ENCODE peak calls at places on chromosomes 6 and 20, in seven cellular contexts. V is uterus, E is NB4, U is right lobe of liver, D is adrenal gland, I is transverse colon, J is tibial nerve. A is an unnamed sample.

GRCh38 chr6:31945154-31945506 is 765 bp upstream of the CFB start:
- DNase-seq in V (no peak), E (no peak), U (no peak), D (no peak), I (no peak), J (no peak), A (no peak)

GRCh38 chr6:112956696-112957525 is 609.8 kb downstream of the RFPL4B start:
- DNase-seq in V (peak), E (peak), U (no peak), D (no peak), I (no peak), J (no peak), A (no peak)

GRCh38 chr6:28393912-28394662 is 5.5 kb downstream of the ZSCAN12 start:
- DNase-seq in V (no peak), E (peak), U (no peak), D (no peak), I (no peak), J (no peak), A (no peak)

GRCh38 chr6:69732640-69733039 is 64.2 kb downstream of the LMBRD1 start:
- DNase-seq in V (no peak), E (peak), U (no peak), D (no peak), I (no peak), J (no peak), A (peak)

GRCh38 chr6:165922309-165922794 is 245.3 kb downstream of the TBXT start:
- DNase-seq in V (no peak), E (no peak), U (no peak), D (no peak), I (no peak), J (no peak), A (no peak)

GRCh38 chr6:119604124-119604523 is 254.6 kb upstream of the MAN1A1 start:
- DNase-seq in V (no peak), E (no peak), U (no peak), D (no peak), I (no peak), J (no peak), A (no peak)

GRCh38 chr6:148203970-148204369 is 138.7 kb upstream of the SASH1 start:
- DNase-seq in V (no peak), E (peak), U (no peak), D (no peak), I (no peak), J (no peak), A (no peak)

GRCh38 chr6:160348552-160349441 is 619 bp downstream of the SLC22A3 start:
- DNase-seq in V (peak), E (no peak), U (peak), D (peak), I (peak), J (no peak), A (no peak)

GRCh38 chr6:134238960-134239795 is 78.7 kb downstream of the SGK1 start:
- DNase-seq in V (no peak), E (no peak), U (no peak), D (no peak), I (no peak), J (no peak), A (peak)

GRCh38 chr20:53129557-53129956 is 157.4 kb downstream of the TSHZ2 start:
- DNase-seq in V (no peak), E (no peak), U (no peak), D (peak), I (no peak), J (no peak), A (no peak)

GRCh38 chr20:8330316-8330784 is 198.3 kb downstream of the PLCB1 start:
- DNase-seq in V (no peak), E (peak), U (no peak), D (no peak), I (no peak), J (no peak), A (no peak)

GRCh38 chr6:39791850-39792500 is at the start of gene DAAM2:
- DNase-seq in V (peak), E (no peak), U (peak), D (peak), I (peak), J (peak), A (no peak)

GRCh38 chr6:121443953-121444590 is 8.6 kb downstream of the GJA1 start:
- DNase-seq in V (no peak), E (peak), U (no peak), D (peak), I (no peak), J (no peak), A (no peak)

GRCh38 chr6:121439456-121440250 is 4.2 kb downstream of the GJA1 start:
- DNase-seq in V (no peak), E (no peak), U (no peak), D (no peak), I (no peak), J (no peak), A (no peak)

GRCh38 chr6:121442591-121442990 is 7.1 kb downstream of the GJA1 start:
- DNase-seq in V (no peak), E (no peak), U (no peak), D (no peak), I (no peak), J (no peak), A (no peak)

GRCh38 chr6:121437861-121438651 is 2.6 kb downstream of the GJA1 start:
- DNase-seq in V (no peak), E (peak), U (no peak), D (peak), I (no peak), J (peak), A (no peak)

GRCh38 chr6:121441477-121441876 is 6.0 kb downstream of the GJA1 start:
- DNase-seq in V (no peak), E (no peak), U (no peak), D (no peak), I (no peak), J (no peak), A (no peak)
- TF ChIP-seq POLR2A in V (no peak), E (no peak), U (no peak), D (no peak), I (no peak), J (no peak), A (no peak)

DNA sequence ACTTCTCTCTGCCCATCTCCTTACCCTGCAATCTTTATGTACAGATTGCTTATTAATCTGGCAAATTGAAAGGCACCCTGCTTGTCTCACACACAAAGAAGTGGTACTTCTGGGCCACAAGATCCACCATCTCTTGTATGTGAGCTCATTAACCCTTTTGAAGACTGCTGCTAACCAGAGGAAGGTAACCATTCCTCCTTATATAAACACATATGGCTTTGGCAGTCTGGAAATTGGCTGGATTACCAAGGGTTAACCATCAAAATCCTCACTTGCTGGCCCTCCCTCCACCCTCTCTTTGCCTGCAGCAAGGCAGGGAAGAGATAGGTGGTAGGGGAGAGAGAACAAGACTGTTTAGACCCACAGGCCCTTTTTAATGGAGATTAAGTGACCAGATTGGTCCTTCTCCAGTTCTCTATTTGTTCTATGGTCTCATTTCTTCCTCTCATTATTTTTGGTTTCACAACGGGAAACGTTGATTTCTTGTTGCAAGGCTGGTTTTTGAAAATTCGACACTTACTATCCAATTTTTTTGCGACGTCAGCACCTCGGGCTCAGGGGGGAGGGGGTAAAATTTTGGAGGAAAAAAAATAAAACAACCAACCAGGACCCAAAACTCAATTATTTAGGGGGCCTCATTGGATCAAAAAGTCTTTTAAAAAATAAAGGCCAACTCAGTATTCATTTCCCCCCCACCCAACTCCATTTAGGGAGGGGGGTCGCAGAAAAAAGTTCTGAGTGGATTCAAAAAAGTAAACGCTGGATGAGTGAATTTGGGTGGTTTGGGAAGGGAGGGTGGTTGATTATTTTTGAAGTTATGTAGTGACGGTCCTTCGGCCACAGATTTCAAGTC is 859 bp downstream of the PPP1R10 start:
- DNase-seq in V (no peak), E (peak), U (no peak), D (no peak), I (no peak), J (peak), A (peak)
- TF ChIP-seq POLR2A in V (no peak), E (peak), U (no peak), D (peak), I (no peak), J (no peak), A (peak)

DNA sequence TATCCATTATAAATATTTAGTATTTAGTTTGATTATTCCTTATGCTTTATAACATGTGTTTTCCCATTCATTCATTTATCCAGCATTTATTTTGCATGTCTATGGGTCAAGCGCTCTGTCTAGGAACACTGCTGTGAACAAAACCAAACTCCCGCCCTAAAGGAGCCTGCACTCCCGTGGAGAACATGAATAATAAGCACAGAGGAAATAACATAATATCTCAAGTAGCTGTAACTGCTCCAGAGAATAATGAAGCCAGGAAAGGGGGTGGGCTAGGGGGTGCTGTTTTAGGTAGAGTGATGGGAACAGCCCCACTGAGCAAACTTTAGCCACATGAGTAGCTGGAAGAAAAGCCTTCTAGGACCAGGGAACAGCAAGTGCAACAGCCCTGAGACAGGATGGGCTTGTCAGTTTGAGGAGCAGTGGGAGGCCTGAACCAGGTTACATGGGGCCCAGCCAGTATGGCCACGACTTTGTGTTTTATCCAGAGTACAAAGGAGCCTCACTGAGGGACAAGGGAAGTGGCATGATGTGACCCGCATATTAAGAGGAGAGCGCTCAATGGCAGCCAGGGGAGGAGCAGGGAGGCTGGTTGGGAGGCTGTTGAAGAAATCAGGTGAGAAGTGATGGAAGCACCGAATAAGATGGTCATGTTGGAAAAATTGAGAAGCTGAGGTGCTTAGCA is 24.4 kb upstream of the PRND start:
- DNase-seq in V (no peak), E (no peak), U (no peak), D (no peak), I (no peak), J (no peak), A (no peak)
- TF ChIP-seq POLR2A in V (no peak), E (no peak), U (no peak), D (no peak), I (no peak), J (no peak), A (no peak)

GRCh38 chr20:1374246-1374645 is 18.6 kb downstream of the FKBP1A start:
- DNase-seq in V (no peak), E (no peak), U (no peak), D (no peak), I (no peak), J (no peak), A (no peak)
- TF ChIP-seq POLR2A in V (no peak), E (no peak), U (no peak), D (no peak), I (no peak), J (no peak), A (no peak)

GRCh38 chr6:143578054-143578453 is 66.5 kb upstream of the FUCA2 start:
- DNase-seq in V (no peak), E (no peak), U (no peak), D (no peak), I (no peak), J (no peak), A (no peak)

GRCh38 chr6:143570147-143570853 is 58.8 kb upstream of the FUCA2 start:
- DNase-seq in V (no peak), E (no peak), U (no peak), D (no peak), I (no peak), J (no peak), A (no peak)

GRCh38 chr6:143575840-143576498 is 64.4 kb upstream of the FUCA2 start:
- DNase-seq in V (no peak), E (no peak), U (no peak), D (no peak), I (no peak), J (no peak), A (no peak)

GRCh38 chr6:143579703-143580102 is 68.2 kb upstream of the FUCA2 start:
- DNase-seq in V (peak), E (no peak), U (no peak), D (peak), I (no peak), J (no peak), A (no peak)

DNA sequence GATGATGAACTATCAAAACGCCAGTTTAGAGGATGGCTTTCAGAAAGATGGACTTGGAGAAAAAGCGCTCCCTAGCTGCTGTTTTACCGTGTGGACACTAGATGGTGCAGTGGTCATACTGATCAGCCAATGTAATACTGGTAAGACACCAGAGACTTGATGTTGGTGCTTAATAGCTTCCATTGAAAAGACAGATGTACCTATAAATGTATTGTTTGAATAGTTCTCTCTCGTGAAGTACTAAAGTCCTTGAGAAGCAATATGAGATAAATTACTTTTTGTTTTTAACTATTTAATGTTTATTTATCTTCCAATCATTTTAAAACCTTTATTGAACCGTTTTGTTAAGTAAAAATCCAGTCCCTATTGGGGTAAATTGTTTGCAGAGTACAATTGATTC is 63.9 kb upstream of the FUCA2 start:
- DNase-seq in V (peak), E (peak), U (peak), D (peak), I (peak), J (peak), A (peak)
- TF ChIP-seq POLR2A in V (no peak), E (no peak), U (no peak), D (no peak), I (no peak), J (no peak), A (no peak)

GRCh38 chr20:17995967-17996819 is 27.4 kb downstream of the MGME1 start:
- DNase-seq in V (peak), E (peak), U (no peak), D (peak), I (no peak), J (peak), A (peak)
- TF ChIP-seq POLR2A in V (no peak), E (no peak), U (no peak), D (no peak), I (no peak), J (no peak), A (no peak)

DNA sequence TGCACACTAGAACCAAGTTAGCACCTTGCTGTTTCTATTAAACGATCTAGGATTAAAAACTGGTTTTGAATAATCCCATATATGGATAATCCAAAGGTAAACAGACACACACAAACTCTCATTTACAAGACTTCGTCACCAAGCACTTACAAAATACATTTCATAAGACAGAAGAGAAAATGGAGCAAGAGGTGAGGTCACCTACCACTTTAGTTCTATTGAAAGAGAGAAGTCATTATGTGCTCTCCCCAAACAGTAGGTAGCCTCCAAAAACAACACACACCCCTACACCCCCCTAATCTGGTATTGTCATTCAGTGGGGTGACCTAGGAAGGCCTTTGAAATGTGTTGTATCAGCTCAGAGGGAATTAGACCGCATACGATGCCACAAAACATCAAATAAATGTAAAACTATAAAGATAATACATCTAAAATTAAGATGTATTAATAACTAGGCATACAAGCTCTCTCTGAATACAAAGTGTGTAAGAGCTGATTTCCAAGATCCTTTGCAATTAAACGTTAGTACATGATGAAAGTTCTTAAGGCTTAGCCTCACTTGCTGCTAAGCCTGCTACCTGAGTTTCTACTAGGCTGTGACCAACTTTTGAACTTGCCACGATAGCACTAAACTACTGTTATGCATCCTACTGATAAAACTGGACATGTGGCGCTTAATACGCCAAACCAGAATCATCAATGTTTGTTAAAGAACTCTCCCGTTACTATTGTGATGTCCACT is 1.6 kb downstream of the SRPK1 start:
- DNase-seq in V (no peak), E (peak), U (no peak), D (no peak), I (no peak), J (no peak), A (peak)
- TF ChIP-seq POLR2A in V (no peak), E (no peak), U (peak), D (no peak), I (no peak), J (no peak), A (no peak)

GRCh38 chr6:24761193-24761835 is 13.4 kb upstream of the GMNN start:
- DNase-seq in V (no peak), E (peak), U (no peak), D (no peak), I (peak), J (no peak), A (peak)

GRCh38 chr6:24760210-24760609 is 14.5 kb upstream of the GMNN start:
- DNase-seq in V (no peak), E (no peak), U (no peak), D (no peak), I (no peak), J (no peak), A (no peak)

GRCh38 chr6:24761851-24762250 is 12.9 kb upstream of the GMNN start:
- DNase-seq in V (no peak), E (no peak), U (no peak), D (no peak), I (no peak), J (no peak), A (no peak)

GRCh38 chr6:24766685-24767462 is 7.9 kb upstream of the GMNN start:
- DNase-seq in V (no peak), E (peak), U (no peak), D (no peak), I (no peak), J (no peak), A (peak)

GRCh38 chr6:24763578-24763977 is 11.2 kb upstream of the GMNN start:
- DNase-seq in V (no peak), E (no peak), U (no peak), D (no peak), I (no peak), J (no peak), A (peak)
- TF ChIP-seq POLR2A in V (no peak), E (no peak), U (no peak), D (no peak), I (no peak), J (no peak), A (no peak)

GRCh38 chr6:37068523-37069270 is 63.2 kb downstream of the FGD2 start:
- DNase-seq in V (no peak), E (no peak), U (no peak), D (no peak), I (no peak), J (no peak), A (no peak)
- TF ChIP-seq POLR2A in V (no peak), E (no peak), U (no peak), D (no peak), I (no peak), J (no peak), A (no peak)

GRCh38 chr20:50165687-50166554 is 12.4 kb upstream of the PEDS1 start:
- DNase-seq in V (peak), E (peak), U (peak), D (peak), I (peak), J (peak), A (peak)
- TF ChIP-seq POLR2A in V (peak), E (no peak), U (peak), D (no peak), I (peak), J (no peak), A (peak)

A was measured in erythroblast.